ENCODE peak calls at places on chromosomes 5 and 9, in seven cellular contexts. One of them, this sample, is unnamed.

GRCh38 chr5:159187674-159188164 is 21.6 kb downstream of the RNF145 start:
- DNase-seq in GM23338: no peak
- DNase-seq in cardiac muscle cell: no peak
- DNase-seq in lower lobe of right lung: no peak
- DNase-seq in ovary: no peak
- DNase-seq in tibial nerve: no peak
- DNase-seq in keratinocyte: no peak
- DNase-seq in this sample: no peak

GRCh38 chr9:94864183-94864582 is 137.7 kb downstream of the AOPEP start:
- DNase-seq in keratinocyte: no peak
- DNase-seq in cardiac muscle cell: no peak
- DNase-seq in GM23338: no peak
- DNase-seq in lower lobe of right lung: no peak
- DNase-seq in tibial nerve: no peak
- DNase-seq in ovary: no peak
- DNase-seq in this sample: no peak

GRCh38 chr5:153755913-153756500 is 265.5 kb downstream of the GRIA1 start:
- DNase-seq in keratinocyte: no peak
- DNase-seq in lower lobe of right lung: no peak
- DNase-seq in tibial nerve: no peak
- DNase-seq in GM23338: no peak
- DNase-seq in cardiac muscle cell: no peak
- DNase-seq in ovary: no peak
- DNase-seq in this sample: no peak

GRCh38 chr5:123450114-123450513 is 26.9 kb upstream of the CEP120 start:
- DNase-seq in keratinocyte: no peak
- DNase-seq in ovary: no peak
- DNase-seq in cardiac muscle cell: no peak
- DNase-seq in lower lobe of right lung: no peak
- DNase-seq in GM23338: no peak
- DNase-seq in tibial nerve: no peak
- DNase-seq in this sample: no peak

GRCh38 chr5:95283022-95283615 is 1.8 kb downstream of the MCTP1 start:
- DNase-seq in tibial nerve: no peak
- DNase-seq in keratinocyte: no peak
- DNase-seq in GM23338: peak; percentile 62
- DNase-seq in lower lobe of right lung: no peak
- DNase-seq in ovary: no peak
- DNase-seq in cardiac muscle cell: no peak
- DNase-seq in this sample: no peak

GRCh38 chr9:82495884-82496777 is 507.6 kb downstream of the SPATA31D1 start:
- DNase-seq in lower lobe of right lung: no peak
- DNase-seq in tibial nerve: no peak
- DNase-seq in cardiac muscle cell: peak; percentile 71
- DNase-seq in GM23338: no peak
- DNase-seq in ovary: no peak
- DNase-seq in keratinocyte: no peak
- DNase-seq in this sample: peak; percentile 15

GRCh38 chr9:69809304-69809863 is 11.2 kb upstream of the CFAP95 start:
- DNase-seq in tibial nerve: no peak
- DNase-seq in lower lobe of right lung: no peak
- DNase-seq in ovary: no peak
- DNase-seq in GM23338: peak; percentile 83
- DNase-seq in cardiac muscle cell: peak; percentile 37
- DNase-seq in keratinocyte: no peak
- DNase-seq in this sample: no peak

GRCh38 chr5:149767278-149767550 is 37.1 kb downstream of the PPARGC1B start:
- DNase-seq in lower lobe of right lung: no peak
- DNase-seq in GM23338: no peak
- DNase-seq in tibial nerve: no peak
- DNase-seq in keratinocyte: no peak
- DNase-seq in ovary: no peak
- DNase-seq in cardiac muscle cell: no peak
- DNase-seq in this sample: no peak

GRCh38 chr5:119255571-119256356 is 100.1 kb upstream of the TNFAIP8 start:
- DNase-seq in lower lobe of right lung: no peak
- DNase-seq in tibial nerve: no peak
- DNase-seq in cardiac muscle cell: peak; percentile 33
- DNase-seq in ovary: no peak
- DNase-seq in GM23338: peak; percentile 90
- DNase-seq in keratinocyte: no peak
- DNase-seq in this sample: no peak

GRCh38 chr9:1701113-1701512 is 314.0 kb upstream of the SMARCA2 start:
- DNase-seq in ovary: no peak
- DNase-seq in GM23338: peak; percentile 30
- DNase-seq in tibial nerve: no peak
- DNase-seq in keratinocyte: no peak
- DNase-seq in cardiac muscle cell: no peak
- DNase-seq in lower lobe of right lung: no peak
- DNase-seq in this sample: no peak

GRCh38 chr9:71685394-71685793 is 82.9 kb downstream of the CEMIP2 start:
- DNase-seq in keratinocyte: no peak
- DNase-seq in GM23338: no peak
- DNase-seq in tibial nerve: no peak
- DNase-seq in ovary: no peak
- DNase-seq in lower lobe of right lung: no peak
- DNase-seq in cardiac muscle cell: no peak
- DNase-seq in this sample: no peak

GRCh38 chr5:73354406-73354805 is 94.2 kb downstream of the FOXD1 start:
- DNase-seq in lower lobe of right lung: no peak
- DNase-seq in keratinocyte: no peak
- DNase-seq in ovary: no peak
- DNase-seq in tibial nerve: no peak
- DNase-seq in cardiac muscle cell: no peak
- DNase-seq in GM23338: no peak
- DNase-seq in this sample: no peak

GRCh38 chr5:127216906-127217675 is 73.5 kb upstream of the MEGF10 start:
- DNase-seq in keratinocyte: no peak
- DNase-seq in tibial nerve: no peak
- DNase-seq in cardiac muscle cell: peak; percentile 13
- DNase-seq in ovary: no peak
- DNase-seq in GM23338: peak; percentile 21
- DNase-seq in lower lobe of right lung: no peak
- DNase-seq in this sample: no peak

GRCh38 chr9:123927625-123928308 is 2.2 kb downstream of the DENND1A start:
- DNase-seq in GM23338: no peak
- DNase-seq in cardiac muscle cell: peak; percentile 68
- DNase-seq in tibial nerve: no peak
- DNase-seq in lower lobe of right lung: no peak
- DNase-seq in ovary: no peak
- DNase-seq in keratinocyte: no peak
- DNase-seq in this sample: no peak

GRCh38 chr9:123926986-123927385 is 2.9 kb downstream of the DENND1A start:
- DNase-seq in lower lobe of right lung: no peak
- DNase-seq in keratinocyte: no peak
- DNase-seq in cardiac muscle cell: no peak
- DNase-seq in ovary: no peak
- DNase-seq in GM23338: no peak
- DNase-seq in tibial nerve: no peak
- DNase-seq in this sample: no peak

GRCh38 chr9:123929177-123929869 is 603 bp downstream of the DENND1A start:
- DNase-seq in GM23338: peak; percentile 48
- DNase-seq in lower lobe of right lung: peak; percentile 48
- DNase-seq in cardiac muscle cell: no peak
- DNase-seq in ovary: no peak
- DNase-seq in tibial nerve: no peak
- DNase-seq in keratinocyte: no peak
- DNase-seq in this sample: peak; percentile 17

GRCh38 chr9:123929870-123930831 is at the start of gene DENND1A:
- DNase-seq in lower lobe of right lung: peak; percentile 92
- DNase-seq in tibial nerve: peak; percentile 78
- DNase-seq in GM23338: peak; percentile 92
- DNase-seq in cardiac muscle cell: peak; percentile 96
- DNase-seq in keratinocyte: peak; percentile 4
- DNase-seq in ovary: peak; percentile 93
- DNase-seq in this sample: peak; percentile 94

DNA sequence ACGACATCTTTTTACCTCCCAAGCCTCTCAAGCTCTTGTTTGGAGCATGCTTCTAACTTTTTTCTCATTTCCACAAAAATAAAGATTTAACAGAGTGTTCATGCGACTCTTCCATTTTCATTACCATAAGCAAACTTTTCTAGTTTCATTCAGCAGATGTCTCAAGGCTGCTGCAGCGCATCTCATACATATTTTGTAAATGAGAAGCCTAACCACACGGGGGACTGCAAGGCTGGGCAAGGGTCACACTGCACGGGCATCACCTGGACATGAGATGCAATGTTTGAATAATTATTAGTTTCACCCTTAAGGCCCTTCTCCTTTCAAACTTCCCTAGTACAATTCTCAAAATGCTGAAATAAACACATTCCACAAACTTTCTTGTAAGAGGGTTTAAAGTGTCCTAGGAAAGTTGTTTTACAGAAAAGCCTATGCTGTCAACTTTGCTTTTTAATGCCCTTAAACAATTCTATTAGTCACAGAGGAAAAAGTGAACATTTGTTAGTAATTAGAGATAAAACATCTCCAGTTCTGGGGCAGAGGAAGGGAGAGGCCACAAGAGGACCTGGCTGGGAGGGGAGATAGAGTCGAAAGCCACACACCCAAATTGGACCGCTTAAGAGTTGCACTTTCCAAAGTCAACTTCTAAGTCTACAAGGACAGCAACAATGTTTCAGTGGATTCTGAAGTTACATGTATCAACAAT is 1.3 kb downstream of the DENND1A start:
- DNase-seq in keratinocyte: no peak
- DNase-seq in cardiac muscle cell: no peak
- DNase-seq in lower lobe of right lung: no peak
- DNase-seq in ovary: no peak
- DNase-seq in GM23338: no peak
- DNase-seq in tibial nerve: no peak
- DNase-seq in this sample: no peak
- H3K27ac ChIP-seq in keratinocyte: no peak overlapping the region
- H3K27ac ChIP-seq in cardiac muscle cell: no peak overlapping the region
- H3K27ac ChIP-seq in lower lobe of right lung: no peak overlapping the region
- H3K27ac ChIP-seq in ovary: peak overlapping the region; percentile 11
- H3K27ac ChIP-seq in GM23338: no peak overlapping the region
- H3K27ac ChIP-seq in tibial nerve: peak overlapping the region; percentile 74
- H3K27ac ChIP-seq in this sample: peak overlapping the region; percentile 75

GRCh38 chr5:107219993-107220392 is 450.7 kb downstream of the EFNA5 start:
- DNase-seq in cardiac muscle cell: no peak
- DNase-seq in keratinocyte: no peak
- DNase-seq in GM23338: no peak
- DNase-seq in lower lobe of right lung: no peak
- DNase-seq in tibial nerve: no peak
- DNase-seq in ovary: no peak
- DNase-seq in this sample: no peak

GRCh38 chr5:107218457-107219193 is 452.1 kb downstream of the EFNA5 start:
- DNase-seq in cardiac muscle cell: peak; percentile 63
- DNase-seq in keratinocyte: peak; percentile 4
- DNase-seq in GM23338: no peak
- DNase-seq in lower lobe of right lung: no peak
- DNase-seq in ovary: no peak
- DNase-seq in tibial nerve: no peak
- DNase-seq in this sample: no peak

GRCh38 chr5:107215581-107215980 is 455.2 kb downstream of the EFNA5 start:
- DNase-seq in keratinocyte: no peak
- DNase-seq in cardiac muscle cell: no peak
- DNase-seq in tibial nerve: no peak
- DNase-seq in GM23338: no peak
- DNase-seq in lower lobe of right lung: no peak
- DNase-seq in ovary: no peak
- DNase-seq in this sample: no peak

GRCh38 chr5:107217721-107218130 is 453.0 kb downstream of the EFNA5 start:
- DNase-seq in GM23338: no peak
- DNase-seq in cardiac muscle cell: no peak
- DNase-seq in tibial nerve: no peak
- DNase-seq in ovary: no peak
- DNase-seq in keratinocyte: peak; percentile 35
- DNase-seq in lower lobe of right lung: peak; percentile 56
- DNase-seq in this sample: peak; percentile 71

DNA sequence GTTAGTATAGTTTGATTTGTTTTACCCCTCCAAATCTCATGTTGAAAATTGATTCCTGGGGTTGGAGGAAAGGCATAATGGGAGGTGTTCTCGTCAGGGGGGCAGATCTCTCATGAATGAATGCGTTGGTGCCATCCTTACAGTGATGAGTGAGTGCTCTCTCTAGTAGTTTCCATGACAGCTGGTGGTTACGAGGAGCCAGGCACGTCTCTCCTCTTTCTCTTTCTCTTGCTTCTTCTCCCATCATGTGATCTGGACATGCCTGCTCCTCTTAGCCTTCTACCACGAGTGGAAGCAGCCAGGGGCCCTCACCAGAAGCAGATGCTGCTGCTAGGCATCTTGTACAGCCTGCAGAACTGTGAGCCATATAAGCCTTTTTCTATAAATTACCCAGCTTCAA is 454.1 kb downstream of the EFNA5 start:
- DNase-seq in tibial nerve: no peak
- DNase-seq in keratinocyte: no peak
- DNase-seq in ovary: no peak
- DNase-seq in cardiac muscle cell: no peak
- DNase-seq in lower lobe of right lung: no peak
- DNase-seq in GM23338: no peak
- DNase-seq in this sample: no peak
- H3K4me3 ChIP-seq in tibial nerve: no peak overlapping the region
- H3K4me3 ChIP-seq in keratinocyte: no peak overlapping the region
- H3K4me3 ChIP-seq in ovary: no peak overlapping the region
- H3K4me3 ChIP-seq in cardiac muscle cell: no peak overlapping the region
- H3K4me3 ChIP-seq in lower lobe of right lung: no peak overlapping the region
- H3K4me3 ChIP-seq in GM23338: no peak overlapping the region
- H3K4me3 ChIP-seq in this sample: no peak overlapping the region

DNA sequence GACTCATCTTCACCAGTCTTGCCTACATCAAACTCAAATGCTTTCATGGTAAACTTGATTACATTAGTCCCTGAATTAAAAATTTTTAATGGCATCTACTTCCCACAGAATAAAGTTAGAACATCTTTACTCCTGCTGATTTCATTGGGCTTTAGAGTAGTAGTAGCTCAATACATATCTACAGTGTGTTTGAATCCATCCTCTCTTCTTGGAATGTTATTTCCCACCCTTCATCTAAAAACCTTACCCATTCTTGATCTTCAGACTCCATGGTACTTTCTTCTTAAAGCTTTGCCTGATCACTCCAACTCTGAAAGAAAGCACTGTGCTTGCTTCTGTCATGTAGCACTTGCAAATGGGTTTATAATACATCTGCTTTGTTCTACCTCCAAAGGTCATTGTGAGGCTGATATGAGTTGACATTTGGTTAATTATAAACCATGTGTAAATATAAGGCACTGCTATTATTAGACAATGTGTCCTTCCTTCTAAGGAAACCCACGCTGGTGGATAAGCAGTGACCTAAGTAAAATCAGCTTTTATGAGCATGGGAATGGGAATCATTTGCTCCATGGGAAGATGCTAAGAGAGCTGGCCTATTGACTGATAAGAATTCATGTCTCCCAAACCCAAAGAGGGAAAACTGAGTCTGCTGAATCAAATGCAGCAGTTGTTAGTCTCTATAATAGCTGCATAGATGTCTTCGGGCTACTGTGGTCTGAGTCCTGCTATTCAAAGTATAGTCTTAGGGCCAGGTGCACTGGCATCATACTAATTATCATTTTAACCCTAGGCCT is 7.5 kb upstream of the PRLR start:
- DNase-seq in GM23338: no peak
- DNase-seq in cardiac muscle cell: no peak
- DNase-seq in tibial nerve: no peak
- DNase-seq in keratinocyte: no peak
- DNase-seq in lower lobe of right lung: no peak
- DNase-seq in ovary: no peak
- DNase-seq in this sample: no peak
- H3K27ac ChIP-seq in GM23338: no peak overlapping the region
- H3K27ac ChIP-seq in cardiac muscle cell: no peak overlapping the region
- H3K27ac ChIP-seq in tibial nerve: no peak overlapping the region
- H3K27ac ChIP-seq in keratinocyte: no peak overlapping the region
- H3K27ac ChIP-seq in lower lobe of right lung: no peak overlapping the region
- H3K27ac ChIP-seq in ovary: no peak overlapping the region
- H3K27ac ChIP-seq in this sample: no peak overlapping the region

GRCh38 chr9:92724528-92725265 is 39.9 kb downstream of the BICD2 start:
- DNase-seq in cardiac muscle cell: no peak
- DNase-seq in GM23338: no peak
- DNase-seq in tibial nerve: no peak
- DNase-seq in ovary: no peak
- DNase-seq in keratinocyte: no peak
- DNase-seq in lower lobe of right lung: peak; percentile 53
- DNase-seq in this sample: no peak
- H3K4me3 ChIP-seq in cardiac muscle cell: no peak overlapping the region
- H3K4me3 ChIP-seq in GM23338: no peak overlapping the region
- H3K4me3 ChIP-seq in tibial nerve: no peak overlapping the region
- H3K4me3 ChIP-seq in ovary: no peak overlapping the region
- H3K4me3 ChIP-seq in keratinocyte: no peak overlapping the region
- H3K4me3 ChIP-seq in lower lobe of right lung: no peak overlapping the region
- H3K4me3 ChIP-seq in this sample: no peak overlapping the region

This sample was measured in left ventricle myocardium inferior.